ENCODE peak calls at places on chromosomes 5 and 9, in four cellular contexts. T, K, H and I are unnamed samples.

GRCh38 chr5:137320056-137321045 is 178.8 kb downstream of the SPOCK1 start:
- DNase-seq in H (no peak), K (peak; percentile 64), T (peak; percentile 66), I (no peak)

GRCh38 chr5:163889369-163889768 is 383.9 kb downstream of the MAT2B start:
- DNase-seq in T (no peak), H (no peak), K (no peak), I (no peak)

GRCh38 chr5:77725646-77726045 is 50.5 kb downstream of the TBCA start:
- DNase-seq in T (no peak), H (no peak), K (no peak), I (no peak)

GRCh38 chr5:107806705-107807104 is 136.0 kb upstream of the EFNA5 start:
- DNase-seq in K (peak; percentile 46), T (no peak), H (no peak), I (no peak)

GRCh38 chr5:157761690-157762611 is 18.4 kb downstream of the LSM11 start:
- DNase-seq in T (peak; percentile 79), K (peak; percentile 72), H (no peak), I (no peak)

GRCh38 chr5:142600092-142600491 is 85.8 kb downstream of the FGF1 start:
- DNase-seq in T (no peak), H (no peak), K (no peak), I (no peak)

GRCh38 chr5:871596-872298 is 20.9 kb downstream of the BRD9 start:
- DNase-seq in H (no peak), K (no peak), T (no peak), I (no peak)

GRCh38 chr5:147332643-147333042 is 97.8 kb downstream of the STK32A start:
- DNase-seq in H (no peak), K (no peak), T (no peak), I (no peak)

GRCh38 chr5:100430268-100430900 is 104.8 kb upstream of the FAM174A start:
- DNase-seq in T (peak; percentile 73), K (peak; percentile 5), H (peak; percentile 20), I (peak; percentile 29)

GRCh38 chr9:95124582-95125359 is 192.7 kb downstream of the FANCC start:
- DNase-seq in K (no peak), H (no peak), T (peak; percentile 28), I (no peak)

GRCh38 chr9:96031366-96031824 is 155.9 kb downstream of the ERCC6L2 start:
- DNase-seq in T (no peak), K (peak; percentile 14), H (peak; percentile 83), I (peak; percentile 66)

GRCh38 chr5:94314507-94315170 is 303.8 kb downstream of the KIAA0825 start:
- DNase-seq in T (no peak), K (no peak), H (no peak), I (no peak)
- H3K4me1 ChIP-seq in T (no peaks in the 10 kb centered on the region), K (no peaks in the 10 kb centered on the region), H (no peaks in the 10 kb centered on the region), I (no peaks in the 10 kb centered on the region)

GRCh38 chr5:73826301-73826700 is 200.3 kb downstream of the ARHGEF28 start:
- DNase-seq in T (no peak), H (no peak), K (no peak), I (no peak)
- H3K27ac ChIP-seq in T (no peak overlapping the region), H (peak overlapping the region; percentile 27), K (peak overlapping the region; percentile 81), I (peak overlapping the region; percentile 81)

GRCh38 chr5:154765396-154765925 is 10.3 kb downstream of the LARP1 start:
- DNase-seq in H (no peak), T (no peak), K (no peak), I (no peak)
- H3K4me1 ChIP-seq in H (peaks cover 99% of the 10 kb centered on the region), T (peaks cover 51% of the 10 kb centered on the region), K (peaks cover 62% of the 10 kb centered on the region), I (peaks cover 35% of the 10 kb centered on the region)

GRCh38 chr5:6424110-6424659 is 24.5 kb upstream of the UBE2QL1 start:
- DNase-seq in K (no peak), H (no peak), T (no peak), I (no peak)
- H3K27ac ChIP-seq in K (no peak overlapping the region), H (no peak overlapping the region), T (no peak overlapping the region), I (no peak overlapping the region)

GRCh38 chr9:762217-762616 is 79.3 kb upstream of the DMRT1 start:
- DNase-seq in H (no peak), T (no peak), K (no peak), I (no peak)

GRCh38 chr9:761793-762190 is 79.7 kb upstream of the DMRT1 start:
- DNase-seq in H (no peak), T (no peak), K (no peak), I (no peak)

GRCh38 chr9:759983-760715 is 81.3 kb upstream of the DMRT1 start:
- DNase-seq in K (no peak), T (no peak), H (no peak), I (no peak)

GRCh38 chr9:759541-759940 is 82.0 kb upstream of the DMRT1 start:
- DNase-seq in H (no peak), K (no peak), T (no peak), I (no peak)

DNA sequence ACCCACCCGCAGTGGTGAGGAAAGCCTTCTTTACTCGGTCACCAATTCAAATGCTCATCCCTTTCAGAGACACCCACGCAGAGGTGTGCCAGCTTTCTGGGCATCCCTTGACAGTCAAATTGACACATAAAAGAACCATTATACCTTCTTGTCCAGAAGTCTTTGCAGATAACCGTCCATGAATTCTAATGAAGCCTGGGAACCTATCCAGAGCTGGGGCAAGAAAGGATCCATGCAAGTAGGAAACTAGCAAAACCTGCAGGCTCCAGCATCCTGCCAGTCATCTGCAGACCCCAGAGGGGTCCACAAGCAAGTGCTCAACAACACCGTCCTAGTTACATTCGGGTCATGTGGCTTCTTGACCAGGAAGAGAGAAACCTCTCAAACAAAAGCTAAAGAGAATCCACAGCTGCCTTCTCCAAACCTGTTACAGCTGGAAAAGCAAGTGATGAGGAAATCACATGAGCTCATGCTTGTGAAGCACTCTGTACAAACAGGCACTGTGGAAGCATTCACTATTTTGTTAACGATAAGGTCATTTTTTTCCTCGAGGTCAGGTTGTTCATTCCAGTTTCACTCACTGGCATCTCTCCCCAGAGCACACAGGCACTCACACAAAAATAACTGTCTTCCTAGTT is 80.2 kb upstream of the DMRT1 start:
- DNase-seq in H (no peak), K (no peak), T (no peak), I (no peak)
- H3K4me1 ChIP-seq in H (peaks cover 16% of the 10 kb centered on the region), K (peaks cover 4% of the 10 kb centered on the region), T (no peaks in the 10 kb centered on the region), I (no peaks in the 10 kb centered on the region)

DNA sequence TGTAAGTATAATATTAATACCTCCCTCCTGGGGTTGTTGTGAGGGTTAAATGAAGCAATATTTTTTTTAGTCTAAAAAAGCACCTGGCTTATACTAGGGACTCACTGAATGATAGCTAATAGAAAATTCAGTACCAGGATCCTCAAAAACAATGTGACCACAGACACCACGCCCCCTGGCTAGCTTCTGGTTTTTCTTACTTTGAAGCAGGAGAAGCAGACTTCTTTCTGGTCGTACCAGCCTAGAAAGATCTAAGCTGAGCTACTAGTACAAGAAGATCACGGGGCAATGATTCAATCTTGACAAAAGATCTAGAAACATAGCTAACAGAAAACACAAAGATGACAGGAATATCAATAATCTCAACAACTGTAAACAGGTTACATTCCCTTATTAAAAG is 218.5 kb upstream of the SLC30A5 start:
- DNase-seq in T (no peak), H (no peak), K (no peak), I (no peak)
- H3K27ac ChIP-seq in T (no peak overlapping the region), H (no peak overlapping the region), K (no peak overlapping the region), I (no peak overlapping the region)

DNA sequence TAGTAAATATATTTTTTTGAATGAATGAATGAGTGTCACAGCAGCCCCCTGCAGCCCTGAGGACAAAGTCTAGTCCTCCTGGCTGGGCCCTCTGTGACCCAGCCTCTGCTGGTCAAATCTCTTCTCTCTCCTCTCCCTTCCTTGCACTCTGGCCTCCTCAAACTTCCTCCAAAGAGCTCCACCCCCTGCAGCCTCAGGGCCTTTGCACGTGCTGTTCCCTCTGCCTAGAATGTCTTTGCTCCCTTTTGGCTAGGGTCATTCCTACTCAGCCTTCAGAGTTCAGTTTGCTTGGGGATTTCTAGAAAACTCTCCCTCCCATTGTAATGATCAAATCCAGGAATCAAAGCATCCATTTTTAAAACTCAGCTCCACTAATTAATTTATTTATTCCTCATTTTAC is 13.0 kb downstream of the SH2D3C start:
- DNase-seq in T (no peak), H (no peak), K (no peak), I (no peak)
- H3K4me1 ChIP-seq in T (no peaks in the 10 kb centered on the region), H (peaks cover 1% of the 10 kb centered on the region), K (no peaks in the 10 kb centered on the region), I (peaks cover 2% of the 10 kb centered on the region)

GRCh38 chr9:109906766-109907382 is 126.9 kb downstream of the PALM2AKAP2 start:
- DNase-seq in K (no peak), T (peak; percentile 55), H (no peak), I (no peak)

GRCh38 chr9:109907400-109907799 is 127.4 kb downstream of the PALM2AKAP2 start:
- DNase-seq in T (no peak), K (no peak), H (peak; percentile 28), I (no peak)

GRCh38 chr9:109907810-109908458 is 127.9 kb downstream of the PALM2AKAP2 start:
- DNase-seq in T (no peak), K (no peak), H (no peak), I (no peak)

GRCh38 chr9:109910616-109911568 is 130.9 kb downstream of the PALM2AKAP2 start:
- DNase-seq in K (peak; percentile 39), T (peak; percentile 17), H (no peak), I (no peak)

GRCh38 chr9:109908459-109909390 is 128.7 kb downstream of the PALM2AKAP2 start:
- DNase-seq in T (no peak), H (no peak), K (no peak), I (no peak)
- H3K27ac ChIP-seq in T (no peak overlapping the region), H (no peak overlapping the region), K (no peak overlapping the region), I (no peak overlapping the region)